ENCODE peak calls at places on chromosomes 2 and 18, in nine cellular contexts. One of them, this sample, is unnamed. For H3K4me1 and H3K36me3, the result is how much of the 10 kb centered on the place peaks cover.

GRCh38 chr2:191202209-191202721 is 42.9 kb upstream of the MYO1B start:
- DNase-seq in tibial nerve: no peak
- DNase-seq in GM12878: no peak
- DNase-seq in HCT116: no peak
- DNase-seq in pancreas: no peak
- DNase-seq in tibial artery: no peak
- DNase-seq in mesendoderm: no peak
- DNase-seq in fibroblast of lung: peak
- DNase-seq in adrenal gland: no peak
- DNase-seq in this sample: no peak

GRCh38 chr18:58201728-58202405 is 157.8 kb downstream of the NEDD4L start:
- DNase-seq in tibial nerve: no peak
- DNase-seq in GM12878: no peak
- DNase-seq in HCT116: no peak
- DNase-seq in pancreas: no peak
- DNase-seq in tibial artery: no peak
- DNase-seq in mesendoderm: no peak
- DNase-seq in fibroblast of lung: no peak
- DNase-seq in adrenal gland: no peak
- DNase-seq in this sample: no peak

GRCh38 chr2:178870703-178871102 is 63.5 kb upstream of the TTN start:
- DNase-seq in tibial nerve: no peak
- DNase-seq in GM12878: no peak
- DNase-seq in HCT116: no peak
- DNase-seq in pancreas: no peak
- DNase-seq in tibial artery: no peak
- DNase-seq in mesendoderm: no peak
- DNase-seq in fibroblast of lung: peak
- DNase-seq in adrenal gland: no peak
- DNase-seq in this sample: no peak

GRCh38 chr2:109195193-109196045 is 66.4 kb downstream of the SH3RF3 start:
- DNase-seq in tibial nerve: no peak
- DNase-seq in GM12878: no peak
- DNase-seq in HCT116: no peak
- DNase-seq in pancreas: no peak
- DNase-seq in tibial artery: peak
- DNase-seq in mesendoderm: peak
- DNase-seq in fibroblast of lung: no peak
- DNase-seq in adrenal gland: no peak
- DNase-seq in this sample: no peak

GRCh38 chr2:207311316-207312005 is 145.7 kb upstream of the KLF7 start:
- DNase-seq in tibial nerve: no peak
- DNase-seq in GM12878: no peak
- DNase-seq in HCT116: peak
- DNase-seq in pancreas: peak
- DNase-seq in tibial artery: peak
- DNase-seq in mesendoderm: peak
- DNase-seq in fibroblast of lung: peak
- DNase-seq in adrenal gland: no peak
- DNase-seq in this sample: no peak

GRCh38 chr18:44866103-44866502 is 185.4 kb downstream of the SETBP1 start:
- DNase-seq in tibial nerve: no peak
- DNase-seq in GM12878: no peak
- DNase-seq in HCT116: no peak
- DNase-seq in pancreas: no peak
- DNase-seq in tibial artery: no peak
- DNase-seq in mesendoderm: peak
- DNase-seq in fibroblast of lung: no peak
- DNase-seq in adrenal gland: no peak
- DNase-seq in this sample: no peak

GRCh38 chr2:225173909-225174308 is 131.6 kb upstream of the DOCK10 start:
- DNase-seq in tibial nerve: no peak
- DNase-seq in GM12878: no peak
- DNase-seq in HCT116: no peak
- DNase-seq in pancreas: no peak
- DNase-seq in tibial artery: no peak
- DNase-seq in mesendoderm: peak
- DNase-seq in fibroblast of lung: no peak
- DNase-seq in adrenal gland: no peak
- DNase-seq in this sample: no peak

GRCh38 chr18:61912476-61912875 is 19.7 kb upstream of the RNF152 start:
- DNase-seq in tibial nerve: no peak
- DNase-seq in GM12878: no peak
- DNase-seq in HCT116: no peak
- DNase-seq in pancreas: no peak
- DNase-seq in tibial artery: no peak
- DNase-seq in mesendoderm: no peak
- DNase-seq in fibroblast of lung: no peak
- DNase-seq in adrenal gland: no peak
- DNase-seq in this sample: no peak

GRCh38 chr2:85712849-85713612 is 18.9 kb downstream of the GNLY start:
- DNase-seq in tibial nerve: no peak
- DNase-seq in GM12878: no peak
- DNase-seq in HCT116: no peak
- DNase-seq in pancreas: peak
- DNase-seq in tibial artery: peak
- DNase-seq in mesendoderm: no peak
- DNase-seq in fibroblast of lung: peak
- DNase-seq in adrenal gland: no peak
- DNase-seq in this sample: peak

GRCh38 chr2:39241588-39241987 is 2.2 kb downstream of the CDKL4 start:
- DNase-seq in tibial nerve: no peak
- DNase-seq in GM12878: no peak
- DNase-seq in HCT116: no peak
- DNase-seq in pancreas: no peak
- DNase-seq in tibial artery: no peak
- DNase-seq in mesendoderm: no peak
- DNase-seq in fibroblast of lung: no peak
- DNase-seq in adrenal gland: no peak
- DNase-seq in this sample: no peak

GRCh38 chr18:11505993-11506392 is 103.4 kb upstream of the SLC35G4 start:
- DNase-seq in tibial nerve: no peak
- DNase-seq in GM12878: no peak
- DNase-seq in HCT116: no peak
- DNase-seq in pancreas: no peak
- DNase-seq in tibial artery: no peak
- DNase-seq in mesendoderm: no peak
- DNase-seq in fibroblast of lung: no peak
- DNase-seq in adrenal gland: no peak
- DNase-seq in this sample: no peak

GRCh38 chr2:111226797-111227700 is 106.3 kb downstream of the BCL2L11 start:
- DNase-seq in tibial nerve: no peak
- DNase-seq in GM12878: no peak
- DNase-seq in HCT116: no peak
- DNase-seq in pancreas: no peak
- DNase-seq in tibial artery: no peak
- DNase-seq in mesendoderm: no peak
- DNase-seq in fibroblast of lung: peak
- DNase-seq in adrenal gland: no peak
- DNase-seq in this sample: no peak

GRCh38 chr2:43321446-43321845 is 95.0 kb upstream of the ZFP36L2 start:
- DNase-seq in tibial nerve: no peak
- DNase-seq in GM12878: no peak
- DNase-seq in HCT116: no peak
- DNase-seq in pancreas: no peak
- DNase-seq in tibial artery: no peak
- DNase-seq in mesendoderm: no peak
- DNase-seq in fibroblast of lung: no peak
- DNase-seq in adrenal gland: no peak
- DNase-seq in this sample: no peak

GRCh38 chr2:239275871-239276812 is 124.7 kb downstream of the HDAC4 start:
- DNase-seq in tibial nerve: no peak
- DNase-seq in GM12878: no peak
- DNase-seq in HCT116: no peak
- DNase-seq in pancreas: no peak
- DNase-seq in tibial artery: peak
- DNase-seq in mesendoderm: no peak
- DNase-seq in fibroblast of lung: peak
- DNase-seq in adrenal gland: peak
- DNase-seq in this sample: no peak

GRCh38 chr18:79587298-79588125 is 92.1 kb upstream of the CTDP1 start:
- DNase-seq in tibial nerve: peak
- DNase-seq in GM12878: no peak
- DNase-seq in HCT116: no peak
- DNase-seq in pancreas: peak
- DNase-seq in tibial artery: peak
- DNase-seq in mesendoderm: no peak
- DNase-seq in fibroblast of lung: no peak
- DNase-seq in adrenal gland: no peak
- DNase-seq in this sample: no peak

GRCh38 chr18:27121108-27121507 is 64.0 kb downstream of the CHST9 start:
- DNase-seq in tibial nerve: no peak
- DNase-seq in GM12878: no peak
- DNase-seq in HCT116: no peak
- DNase-seq in pancreas: no peak
- DNase-seq in tibial artery: no peak
- DNase-seq in mesendoderm: peak
- DNase-seq in fibroblast of lung: no peak
- DNase-seq in adrenal gland: no peak
- DNase-seq in this sample: no peak

DNA sequence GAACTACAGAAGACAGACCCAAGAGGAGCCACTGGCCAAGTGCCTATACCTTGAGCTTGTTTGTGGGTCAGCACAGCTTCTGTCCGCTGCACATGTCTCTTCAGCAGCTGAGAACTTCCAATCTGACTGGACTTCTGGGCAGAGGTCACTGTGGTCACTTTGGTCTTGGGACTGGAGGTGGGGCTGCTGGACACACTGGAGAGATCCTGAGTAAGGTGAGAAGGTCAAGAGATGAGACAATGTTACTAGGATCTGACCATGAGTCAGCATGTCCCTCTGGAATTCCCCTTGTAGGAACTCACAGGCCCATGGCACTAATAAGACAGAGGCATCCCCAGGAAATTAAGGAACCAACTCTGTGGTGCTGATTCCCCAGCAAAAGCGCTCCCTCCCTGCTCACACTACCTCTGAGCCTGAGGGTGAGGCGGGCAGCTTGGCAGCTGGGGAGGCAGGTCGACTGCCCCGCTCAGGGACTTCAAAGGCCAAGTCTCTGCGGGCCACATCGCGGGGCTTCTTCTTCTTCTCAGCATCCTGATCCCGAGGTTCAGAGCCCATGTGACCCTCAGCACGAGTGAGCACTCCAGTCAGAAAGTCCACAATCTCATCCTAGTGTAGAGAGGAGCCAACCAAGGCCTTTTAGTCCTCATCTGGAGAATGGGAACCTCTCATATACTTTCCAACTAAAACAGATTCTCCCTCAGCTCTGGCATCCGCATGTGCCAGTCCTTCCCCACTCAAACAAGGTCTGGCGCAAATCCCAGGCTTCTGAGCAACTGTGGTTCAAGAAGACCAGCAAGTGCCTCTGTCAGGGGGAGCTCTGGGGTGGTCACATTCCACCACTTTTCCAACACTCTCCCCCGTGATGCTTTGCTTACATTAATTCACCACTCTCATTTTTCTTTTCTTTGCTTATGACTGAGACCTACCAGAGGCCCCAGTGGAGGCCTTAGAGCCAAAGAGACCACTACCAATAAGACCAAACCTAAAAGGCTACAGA is 29.4 kb downstream of the KANSL3 start:
- DNase-seq in tibial nerve: no peak
- DNase-seq in GM12878: peak
- DNase-seq in HCT116: no peak
- DNase-seq in pancreas: no peak
- DNase-seq in tibial artery: no peak
- DNase-seq in mesendoderm: no peak
- DNase-seq in fibroblast of lung: peak
- DNase-seq in adrenal gland: no peak
- DNase-seq in this sample: no peak
- H3K4me1 ChIP-seq in tibial nerve: under half
- H3K4me1 ChIP-seq in GM12878: under half
- H3K4me1 ChIP-seq in HCT116: under half
- H3K4me1 ChIP-seq in pancreas: under half
- H3K4me1 ChIP-seq in tibial artery: under half
- H3K4me1 ChIP-seq in mesendoderm: under half
- H3K4me1 ChIP-seq in fibroblast of lung: under half
- H3K4me1 ChIP-seq in adrenal gland: under half
- H3K4me1 ChIP-seq in this sample: under half

GRCh38 chr2:134420920-134421319 is 167.0 kb downstream of the MGAT5 start:
- DNase-seq in tibial nerve: no peak
- DNase-seq in GM12878: no peak
- DNase-seq in HCT116: no peak
- DNase-seq in pancreas: no peak
- DNase-seq in tibial artery: no peak
- DNase-seq in mesendoderm: no peak
- DNase-seq in fibroblast of lung: no peak
- DNase-seq in adrenal gland: no peak
- DNase-seq in this sample: no peak
- H3K36me3 ChIP-seq in tibial nerve: under half
- H3K36me3 ChIP-seq in GM12878: under half
- H3K36me3 ChIP-seq in HCT116: under half
- H3K36me3 ChIP-seq in pancreas: under half
- H3K36me3 ChIP-seq in tibial artery: under half
- H3K36me3 ChIP-seq in mesendoderm: under half
- H3K36me3 ChIP-seq in fibroblast of lung: under half
- H3K36me3 ChIP-seq in adrenal gland: under half
- H3K36me3 ChIP-seq in this sample: under half

GRCh38 chr2:26720322-26721166 is 28.0 kb downstream of the KCNK3 start:
- DNase-seq in tibial nerve: peak
- DNase-seq in GM12878: no peak
- DNase-seq in HCT116: peak
- DNase-seq in pancreas: peak
- DNase-seq in tibial artery: peak
- DNase-seq in mesendoderm: peak
- DNase-seq in fibroblast of lung: peak
- DNase-seq in adrenal gland: peak
- DNase-seq in this sample: no peak
- H3K27ac ChIP-seq in tibial nerve: peak
- H3K27ac ChIP-seq in GM12878: no peak
- H3K27ac ChIP-seq in HCT116: peak
- H3K27ac ChIP-seq in pancreas: peak
- H3K27ac ChIP-seq in tibial artery: peak
- H3K27ac ChIP-seq in mesendoderm: no peak
- H3K27ac ChIP-seq in fibroblast of lung: no peak
- H3K27ac ChIP-seq in adrenal gland: peak
- H3K27ac ChIP-seq in this sample: peak

DNA sequence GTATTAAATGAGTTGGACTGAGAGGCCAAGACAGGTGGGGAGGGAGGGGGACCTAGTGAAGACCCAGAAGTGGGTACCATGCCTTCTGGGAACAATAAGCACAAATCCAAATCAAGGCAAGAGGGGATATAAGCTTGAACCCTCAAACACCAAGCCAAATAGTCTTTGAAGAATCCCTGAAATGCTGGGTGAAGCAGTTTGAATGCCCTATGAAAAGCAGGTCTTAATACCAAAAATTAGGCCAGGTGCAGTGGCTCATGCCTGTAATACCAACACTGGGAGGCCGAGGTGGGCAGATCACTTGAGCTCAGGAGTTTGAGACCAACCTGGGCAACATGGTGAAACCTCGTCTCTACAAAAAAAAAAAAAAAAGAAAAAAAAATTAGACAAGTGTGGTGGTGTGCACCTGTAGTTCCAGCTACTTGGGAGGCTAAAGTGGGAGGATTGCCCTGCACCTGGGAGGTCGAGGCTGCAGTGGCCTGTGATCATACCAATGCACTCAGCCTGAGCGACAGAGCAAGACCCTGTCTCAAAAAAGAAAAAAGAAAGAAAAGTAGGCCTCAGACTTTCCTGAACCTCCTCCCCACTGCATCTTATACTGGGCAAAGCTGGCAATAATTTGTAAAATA is 3.5 kb downstream of the PCBP1 start:
- DNase-seq in tibial nerve: no peak
- DNase-seq in GM12878: no peak
- DNase-seq in HCT116: no peak
- DNase-seq in pancreas: no peak
- DNase-seq in tibial artery: peak
- DNase-seq in mesendoderm: no peak
- DNase-seq in fibroblast of lung: no peak
- DNase-seq in adrenal gland: no peak
- DNase-seq in this sample: no peak
- H3K4me1 ChIP-seq in tibial nerve: under half
- H3K4me1 ChIP-seq in GM12878: under half
- H3K4me1 ChIP-seq in HCT116: under half
- H3K4me1 ChIP-seq in pancreas: under half
- H3K4me1 ChIP-seq in tibial artery: under half
- H3K4me1 ChIP-seq in mesendoderm: under half
- H3K4me1 ChIP-seq in fibroblast of lung: under half
- H3K4me1 ChIP-seq in adrenal gland: under half
- H3K4me1 ChIP-seq in this sample: under half

This sample was measured in vagina.